ENCODE peak calls at places on chromosomes 12 and 14, in nine cellular contexts. H is cardiac muscle cell, U is right atrium auricular region, P is glutamatergic neuron, W is uterus, E is endothelial cell of umbilical vein, D is omental fat pad, N is heart right ventricle, I is nephron progenitor cell. Q is an unnamed sample.

GRCh38 chr14:78788467-78789360 is 618.5 kb downstream of the NRXN3 start:
- DNase-seq in N (no peak), D (no peak), I (no peak), E (no peak), W (no peak), P (no peak), H (no peak), U (no peak), Q (no peak)

GRCh38 chr12:88793091-88793490 is 212.8 kb upstream of the KITLG start:
- DNase-seq in E (no peak), P (no peak), D (no peak), I (no peak), W (no peak), N (no peak), U (no peak), H (no peak), Q (no peak)

GRCh38 chr12:121511931-121512330 is 68.9 kb downstream of the KDM2B start:
- DNase-seq in I (no peak), W (no peak), P (peak), E (no peak), N (no peak), D (no peak), U (no peak), H (no peak), Q (no peak)

GRCh38 chr14:105487986-105488777 is 1.5 kb downstream of the CRIP1 start:
- DNase-seq in D (no peak), H (no peak), P (no peak), U (peak), N (no peak), I (no peak), E (no peak), W (no peak), Q (no peak)

GRCh38 chr14:87908591-87908990 is 84.4 kb downstream of the GALC start:
- DNase-seq in E (no peak), W (no peak), N (no peak), P (no peak), U (no peak), D (no peak), I (no peak), H (no peak), Q (no peak)

GRCh38 chr14:100446572-100446971 is 123.4 kb downstream of the SLC25A47 start:
- DNase-seq in I (no peak), U (peak), D (no peak), H (peak), P (no peak), N (no peak), E (no peak), W (no peak), Q (peak)

GRCh38 chr12:72241552-72241951 is 30.6 kb upstream of the TRHDE start:
- DNase-seq in U (no peak), N (no peak), W (no peak), D (no peak), H (no peak), P (no peak), I (no peak), E (no peak), Q (no peak)

GRCh38 chr12:5078423-5078822 is 34.7 kb downstream of the KCNA5 start:
- DNase-seq in P (no peak), E (no peak), N (peak), H (peak), D (no peak), W (no peak), U (peak), I (peak), Q (no peak)

GRCh38 chr12:243381-243780 is 19.3 kb downstream of the SLC6A13 start:
- DNase-seq in E (no peak), H (no peak), U (peak), P (no peak), N (no peak), W (no peak), D (no peak), I (no peak), Q (no peak)

GRCh38 chr12:109840349-109841073 is 7.3 kb upstream of the TRPV4 start:
- DNase-seq in H (no peak), N (no peak), I (peak), D (no peak), W (no peak), P (no peak), E (no peak), U (no peak), Q (no peak)

GRCh38 chr12:21894792-21895392 is 46.3 kb downstream of the ABCC9 start:
- DNase-seq in U (no peak), D (no peak), W (no peak), I (no peak), E (no peak), H (no peak), N (no peak), P (no peak), Q (no peak)

GRCh38 chr12:98997899-98998298 is 352.8 kb downstream of the APAF1 start:
- DNase-seq in W (no peak), D (no peak), P (no peak), N (no peak), H (no peak), I (no peak), U (no peak), E (no peak), Q (no peak)

GRCh38 chr14:36660736-36661505 is 739 bp upstream of the PAX9 start:
- DNase-seq in I (peak), D (no peak), U (no peak), H (no peak), P (no peak), N (no peak), W (no peak), E (no peak), Q (no peak)

GRCh38 chr14:102772781-102773570 is 4.3 kb upstream of the TRAF3 start:
- DNase-seq in U (no peak), I (no peak), N (no peak), E (no peak), P (peak), H (peak), D (no peak), W (no peak), Q (no peak)

GRCh38 chr14:90409209-90409730 is 12.4 kb downstream of the CALM1 start:
- DNase-seq in N (peak), D (no peak), P (no peak), H (no peak), I (no peak), E (peak), U (peak), W (peak), Q (no peak)

GRCh38 chr12:79546461-79547043 is 144.2 kb downstream of the PAWR start:
- DNase-seq in D (no peak), P (no peak), U (no peak), W (no peak), E (no peak), I (no peak), N (no peak), H (no peak), Q (no peak)

GRCh38 chr12:50751921-50752721 is 11.8 kb upstream of the ATF1 start:
- DNase-seq in E (no peak), N (no peak), I (no peak), H (peak), P (no peak), W (no peak), U (no peak), D (no peak), Q (no peak)

GRCh38 chr12:108581311-108582227 is 16.3 kb downstream of the TMEM119 start:
- DNase-seq in U (no peak), P (no peak), E (no peak), I (no peak), W (no peak), D (no peak), H (no peak), N (no peak), Q (no peak)

GRCh38 chr12:12806784-12807516 is 6.2 kb upstream of the DDX47 start:
- DNase-seq in W (no peak), P (no peak), N (no peak), D (no peak), I (no peak), U (no peak), E (peak), H (no peak), Q (no peak)

GRCh38 chr12:120060196-120060595 is 56.4 kb downstream of the RAB35 start:
- DNase-seq in U (no peak), N (no peak), P (no peak), I (no peak), W (no peak), E (no peak), D (no peak), H (no peak), Q (no peak)

GRCh38 chr14:21099596-21099985 is 1.1 kb upstream of the ZNF219 start:
- DNase-seq in U (no peak), E (no peak), P (no peak), W (no peak), D (no peak), I (no peak), H (no peak), N (no peak), Q (no peak)

GRCh38 chr12:48446372-48446771 is 26.0 kb upstream of the ANP32D start:
- DNase-seq in N (peak), I (no peak), D (no peak), W (no peak), H (no peak), U (no peak), P (peak), E (peak), Q (peak)

GRCh38 chr14:100215330-100215885 is 23.5 kb upstream of the YY1 start:
- DNase-seq in I (no peak), P (no peak), H (no peak), U (no peak), W (no peak), D (no peak), N (no peak), E (no peak), Q (no peak)

GRCh38 chr12:5580911-5581488 is 149.1 kb downstream of the NTF3 start:
- DNase-seq in U (no peak), D (no peak), I (no peak), P (no peak), W (no peak), H (no peak), N (no peak), E (no peak), Q (no peak)

GRCh38 chr14:59823190-59823589 is 47.4 kb downstream of the RTN1 start:
- DNase-seq in D (no peak), N (no peak), U (no peak), H (no peak), E (no peak), W (no peak), I (no peak), P (no peak), Q (no peak)

GRCh38 chr14:91143862-91144261 is 30.0 kb downstream of the DGLUCY start:
- DNase-seq in D (no peak), H (no peak), U (no peak), I (no peak), W (no peak), E (peak), N (peak), P (no peak), Q (no peak)

GRCh38 chr12:115960-116915 is 49.7 kb downstream of the IQSEC3 start:
- DNase-seq in P (no peak), U (no peak), H (no peak), D (no peak), N (no peak), I (no peak), W (no peak), E (no peak), Q (no peak)

GRCh38 chr12:29750131-29750927 is 33.4 kb downstream of the TMTC1 start:
- DNase-seq in W (no peak), N (no peak), U (no peak), E (no peak), H (no peak), P (no peak), I (no peak), D (no peak), Q (no peak)

GRCh38 chr12:132622437-132623071 is 4.0 kb downstream of the P2RX2 start:
- DNase-seq in P (no peak), D (peak), U (no peak), I (no peak), W (peak), E (no peak), N (peak), H (no peak), Q (no peak)

GRCh38 chr14:100955201-100955600 is 51.7 kb upstream of the RTL1 start:
- DNase-seq in U (no peak), N (no peak), D (no peak), I (no peak), P (no peak), E (peak), W (no peak), H (no peak), Q (no peak)

GRCh38 chr14:89912667-89913211 is 41.8 kb downstream of the EFCAB11 start:
- DNase-seq in N (peak), P (no peak), D (no peak), H (no peak), W (peak), I (no peak), E (peak), U (no peak), Q (no peak)

GRCh38 chr12:26318661-26319068 is 123.3 kb downstream of the SSPN start:
- DNase-seq in U (no peak), H (no peak), W (peak), D (no peak), E (peak), P (peak), N (peak), I (no peak), Q (no peak)

GRCh38 chr14:99514552-99515300 is 33.5 kb downstream of the CCNK start:
- DNase-seq in I (no peak), W (no peak), P (no peak), H (no peak), N (no peak), U (no peak), E (no peak), D (no peak), Q (no peak)

GRCh38 chr12:5428332-5429221 is 3.3 kb upstream of the NTF3 start:
- DNase-seq in N (peak), I (no peak), W (no peak), H (peak), E (peak), P (peak), U (no peak), D (no peak), Q (no peak)

GRCh38 chr12:7959278-7960063 is 23.5 kb upstream of the SLC2A3 start:
- DNase-seq in D (no peak), N (no peak), U (no peak), I (no peak), P (no peak), H (peak), E (peak), W (no peak), Q (no peak)

GRCh38 chr12:120514002-120514401 is 15.0 kb downstream of the COQ5 start:
- DNase-seq in W (no peak), N (no peak), P (no peak), U (no peak), H (no peak), E (no peak), D (no peak), I (no peak), Q (no peak)

GRCh38 chr12:101759396-101760047 is 20.3 kb upstream of the SYCP3 start:
- DNase-seq in U (no peak), D (no peak), E (peak), I (no peak), N (no peak), P (no peak), H (peak), W (no peak), Q (peak)

GRCh38 chr14:95439881-95440280 is 76.6 kb downstream of the SYNE3 start:
- DNase-seq in W (no peak), D (no peak), N (no peak), P (no peak), H (no peak), E (no peak), U (no peak), I (no peak), Q (no peak)

GRCh38 chr12:53006810-53007742 is 820 bp downstream of the EIF4B start:
- DNase-seq in P (peak), N (peak), U (peak), E (peak), D (peak), I (peak), H (peak), W (peak), Q (peak)

GRCh38 chr12:53004178-53004577 is 2.1 kb upstream of the EIF4B start:
- DNase-seq in D (no peak), P (no peak), E (no peak), I (no peak), N (no peak), U (no peak), W (no peak), H (no peak), Q (no peak)

GRCh38 chr12:53005215-53005985 is 856 bp upstream of the EIF4B start:
- DNase-seq in H (no peak), I (peak), E (no peak), N (no peak), U (peak), D (no peak), P (peak), W (peak), Q (no peak)

GRCh38 chr12:53004582-53004981 is 1.7 kb upstream of the EIF4B start:
- DNase-seq in I (no peak), P (no peak), W (no peak), H (peak), U (no peak), D (no peak), N (no peak), E (no peak), Q (no peak)

DNA sequence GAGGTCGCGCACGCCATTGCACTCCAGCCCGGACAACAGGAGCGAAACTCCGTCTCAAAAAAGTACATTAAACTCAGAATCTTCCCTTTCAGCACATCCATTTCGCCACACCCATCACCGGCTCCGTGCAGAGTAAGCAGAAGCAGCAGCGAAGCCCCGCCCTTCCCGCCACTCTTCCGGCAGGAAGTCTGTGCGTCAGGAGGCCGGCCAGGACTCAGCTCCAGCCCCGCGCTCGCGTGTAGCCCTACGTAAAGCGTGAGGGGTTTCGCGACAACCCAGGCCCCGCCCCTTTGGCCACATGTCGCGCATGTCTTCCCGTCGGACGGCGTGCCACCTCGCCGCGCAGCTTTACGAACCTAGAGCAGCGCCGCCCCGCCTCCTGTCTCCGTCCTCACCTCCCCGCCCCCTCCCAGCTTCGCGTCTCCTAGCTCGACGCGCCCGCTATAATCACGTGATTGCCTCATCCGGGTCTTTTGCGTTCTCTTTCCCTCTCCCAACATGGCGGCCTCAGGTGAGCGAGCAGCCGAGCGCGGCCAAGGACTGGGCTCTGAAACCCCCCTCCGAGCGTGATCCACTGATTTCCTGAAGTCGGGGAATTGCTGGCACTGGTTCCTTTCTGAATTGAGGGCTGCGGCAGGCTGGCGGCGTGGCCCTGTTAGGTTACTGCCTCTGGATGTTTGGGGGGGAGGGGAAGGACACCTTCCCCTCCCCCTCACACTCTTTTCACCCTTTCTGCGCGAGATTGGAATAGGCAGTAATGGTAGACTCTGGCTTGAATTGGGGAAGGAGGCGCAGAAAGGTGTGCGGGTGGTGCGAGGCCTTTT is at the start of gene EIF4B:
- DNase-seq in D (peak), U (peak), H (peak), P (peak), E (peak), W (peak), N (peak), I (peak), Q (peak)
- TF ChIP-seq CTCF in D (no peak), U (peak), H (no peak), P (no peak), E (no peak), W (no peak), N (no peak), I (no peak), Q (no peak)

DNA sequence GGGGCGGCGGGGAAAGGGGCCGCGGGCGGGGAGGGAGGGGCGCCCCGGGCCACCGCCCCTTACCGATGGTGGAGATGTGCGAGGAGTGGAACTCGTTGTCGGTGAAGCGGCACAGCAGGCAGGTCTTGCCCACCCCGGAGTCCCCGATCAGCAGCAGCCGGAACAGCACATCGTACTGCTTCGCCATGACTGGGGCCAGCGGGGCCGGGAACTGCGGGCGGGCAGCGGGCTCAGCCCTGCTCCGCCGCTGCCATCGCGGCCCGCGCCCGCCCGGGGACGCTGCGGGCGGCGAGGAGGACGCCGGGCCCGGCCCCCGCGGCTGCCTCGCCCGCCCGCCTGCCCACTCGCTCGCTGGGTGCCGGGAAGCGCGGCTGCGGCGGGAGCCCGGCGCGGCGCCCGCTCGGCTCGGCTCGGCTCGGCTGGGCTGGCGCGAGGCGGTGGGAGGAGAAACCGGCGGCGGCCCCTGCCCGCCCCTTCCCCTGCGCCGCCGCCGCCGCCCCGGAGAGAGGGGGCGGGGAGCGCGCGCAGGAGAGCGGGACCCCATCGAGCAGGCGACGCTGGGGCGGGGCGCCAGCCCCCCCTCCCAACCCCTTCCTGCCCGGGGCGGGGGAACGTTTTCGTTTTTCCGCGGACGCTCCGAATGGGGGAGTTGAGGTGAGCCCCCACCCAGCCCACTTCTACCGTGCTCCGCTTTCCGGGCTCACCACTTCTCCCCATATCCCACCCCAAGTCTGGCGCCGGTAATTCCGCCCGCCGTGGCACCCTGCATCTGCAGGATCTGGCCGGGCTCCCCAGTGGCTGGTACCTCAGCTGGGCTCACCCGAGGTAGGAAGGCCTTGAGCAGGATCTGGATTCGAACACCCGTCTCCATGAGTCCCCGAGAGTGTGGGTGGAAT is at the start of gene RAB15:
- DNase-seq in E (peak), P (peak), H (peak), D (no peak), W (no peak), N (peak), U (no peak), I (peak), Q (no peak)
- TF ChIP-seq CTCF in E (no peak), P (no peak), H (no peak), D (no peak), W (no peak), N (no peak), U (no peak), I (no peak), Q (no peak)

GRCh38 chr12:94228488-94228907 is 80.1 kb downstream of the PLXNC1 start:
- DNase-seq in I (no peak), E (no peak), N (no peak), W (no peak), P (no peak), D (no peak), H (no peak), U (no peak), Q (no peak)

GRCh38 chr12:94225924-94226630 is 77.7 kb downstream of the PLXNC1 start:
- DNase-seq in U (no peak), I (no peak), P (no peak), H (no peak), E (no peak), N (no peak), D (no peak), W (no peak), Q (no peak)

GRCh38 chr12:94222351-94222750 is 74.0 kb downstream of the PLXNC1 start:
- DNase-seq in I (no peak), W (no peak), D (no peak), E (no peak), H (no peak), N (no peak), P (no peak), U (no peak), Q (no peak)

GRCh38 chr12:94227066-94227465 is 78.7 kb downstream of the PLXNC1 start:
- DNase-seq in N (no peak), P (no peak), I (no peak), U (no peak), W (no peak), E (no peak), D (no peak), H (no peak), Q (no peak)

DNA sequence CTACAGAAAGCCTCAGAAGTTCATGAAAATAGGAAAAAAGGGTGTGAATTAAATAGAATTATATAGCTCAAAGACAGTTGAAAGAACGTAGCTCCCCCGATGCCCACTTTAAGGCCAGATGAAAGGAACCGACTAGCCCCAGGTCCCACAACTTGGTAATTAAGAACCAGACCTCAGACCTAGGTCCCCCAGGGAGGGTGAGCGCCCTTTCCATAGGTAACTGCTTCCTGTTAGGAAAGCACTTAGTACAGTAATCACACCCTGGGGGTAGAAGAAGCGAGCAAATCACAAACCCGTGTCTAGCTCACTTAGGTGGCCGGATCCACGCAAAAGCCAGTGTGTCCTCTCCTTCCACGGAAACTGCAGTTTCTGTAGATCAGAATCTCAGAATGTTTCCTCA is 77.1 kb downstream of the PLXNC1 start:
- DNase-seq in N (no peak), D (no peak), E (no peak), I (no peak), H (no peak), W (no peak), U (no peak), P (no peak), Q (no peak)
- TF ChIP-seq CTCF in N (no peak), D (no peak), E (no peak), I (no peak), H (no peak), W (no peak), U (no peak), P (no peak), Q (no peak)

GRCh38 chr12:55996201-55996714 is 818 bp upstream of the SUOX start:
- DNase-seq in H (peak), E (peak), I (peak), W (peak), U (peak), P (peak), N (peak), D (no peak), Q (no peak)
- TF ChIP-seq CTCF in H (peak), E (peak), I (peak), W (peak), U (peak), P (peak), N (peak), D (no peak), Q (peak)